ENCODE peak calls at places on chromosome 13, in four cellular contexts. G is K562, I is HepG2, E is GM12878. O is an unnamed sample.

GRCh38 chr13:66693656-66694055 is 536.5 kb downstream of the PCDH9 start:
- DNase-seq in G (no peak), I (no peak), E (no peak), O (no peak)

GRCh38 chr13:33761744-33762143 is 56.2 kb upstream of the RFC3 start:
- DNase-seq in G (no peak), I (peak; percentile 23), E (no peak), O (peak; percentile 15)

GRCh38 chr13:90696254-90696653 is 651.2 kb upstream of the MIR17HG start:
- DNase-seq in G (no peak), I (no peak), E (no peak), O (no peak)

GRCh38 chr13:33634526-33635111 is 183.3 kb upstream of the RFC3 start:
- DNase-seq in G (no peak), I (no peak), E (no peak), O (no peak)

GRCh38 chr13:57137631-57138030 is 3.1 kb upstream of the PRR20A start:
- DNase-seq in G (no peak), I (peak; percentile 21), E (no peak), O (no peak)

GRCh38 chr13:42492372-42492920 is 81.5 kb upstream of the TNFSF11 start:
- DNase-seq in G (no peak), I (no peak), E (no peak), O (no peak)

GRCh38 chr13:74056829-74057564 is 77.2 kb downstream of the KLF12 start:
- DNase-seq in G (no peak), I (no peak), E (no peak), O (no peak)

GRCh38 chr13:52348081-52348480 is 57.9 kb downstream of the THSD1 start:
- DNase-seq in G (no peak), I (no peak), E (no peak), O (no peak)

GRCh38 chr13:33644607-33645543 is 173.1 kb upstream of the RFC3 start:
- DNase-seq in G (no peak), I (no peak), E (no peak), O (no peak)

GRCh38 chr13:44575741-44576395 is at the start of gene TSC22D1:
- DNase-seq in G (no peak), I (no peak), E (no peak), O (peak; percentile 54)

GRCh38 chr13:27125357-27126282 is 46.0 kb downstream of the USP12 start:
- DNase-seq in G (peak; percentile 38), I (peak; percentile 33), E (no peak), O (no peak)
- TF ChIP-seq MXI1 in G (no peak), I (no peak), E (no peak), O (no peak)

GRCh38 chr13:69951412-69951811 is 156.2 kb upstream of the ATXN8OS start:
- DNase-seq in G (no peak), I (no peak), E (no peak), O (no peak)

GRCh38 chr13:69946443-69946955 is 161.1 kb upstream of the ATXN8OS start:
- DNase-seq in G (no peak), I (no peak), E (no peak), O (no peak)

GRCh38 chr13:69950160-69950559 is 157.5 kb upstream of the ATXN8OS start:
- DNase-seq in G (no peak), I (no peak), E (no peak), O (no peak)

GRCh38 chr13:69947577-69947976 is 160.0 kb upstream of the ATXN8OS start:
- DNase-seq in G (no peak), I (no peak), E (no peak), O (no peak)

DNA sequence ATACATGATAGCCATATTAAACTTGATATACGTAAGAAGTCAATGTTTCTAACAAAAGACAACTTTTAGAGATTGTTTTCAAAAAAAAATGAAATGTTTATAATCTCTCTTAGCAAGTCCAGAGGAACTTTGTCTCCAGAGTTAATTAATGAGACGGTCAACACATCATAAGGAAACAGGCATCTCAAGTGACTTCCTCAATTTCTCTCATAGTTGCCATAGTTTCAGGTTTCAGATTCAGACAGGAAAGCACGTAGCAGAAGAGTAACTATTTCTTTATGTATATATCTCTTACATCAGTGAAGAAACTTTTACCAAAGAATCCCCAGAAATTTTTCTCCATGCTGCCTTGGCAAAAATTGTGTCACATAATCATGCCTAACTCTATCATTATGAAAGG is 159.6 kb upstream of the ATXN8OS start:
- DNase-seq in G (no peak), I (no peak), E (peak; percentile 59), O (no peak)
- TF ChIP-seq GABPA in G (no peak), I (no peak), E (peak; percentile 37), O (no peak)

DNA sequence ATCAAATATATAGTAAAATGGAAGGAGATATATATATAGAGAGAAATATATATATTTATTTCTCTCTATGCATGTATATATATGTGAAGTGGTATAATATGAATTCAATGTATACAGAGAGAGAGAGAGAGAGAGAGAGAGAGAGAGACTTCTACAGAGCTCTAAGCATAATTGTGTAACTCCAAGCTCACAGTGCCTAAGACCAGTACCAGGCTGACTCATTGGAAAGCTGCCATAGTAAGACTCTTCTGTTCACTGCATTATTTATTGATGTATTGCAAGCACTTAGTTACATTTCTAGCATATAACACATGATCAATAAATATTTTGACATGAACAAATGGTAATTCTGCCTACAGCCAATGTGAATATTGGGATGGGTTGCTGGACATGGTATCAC is 1734.7 kb downstream of the SLITRK1 start:
- DNase-seq in G (no peak), I (no peak), E (no peak), O (no peak)
- TF ChIP-seq MXI1 in G (no peak), I (no peak), E (no peak), O (no peak)

DNA sequence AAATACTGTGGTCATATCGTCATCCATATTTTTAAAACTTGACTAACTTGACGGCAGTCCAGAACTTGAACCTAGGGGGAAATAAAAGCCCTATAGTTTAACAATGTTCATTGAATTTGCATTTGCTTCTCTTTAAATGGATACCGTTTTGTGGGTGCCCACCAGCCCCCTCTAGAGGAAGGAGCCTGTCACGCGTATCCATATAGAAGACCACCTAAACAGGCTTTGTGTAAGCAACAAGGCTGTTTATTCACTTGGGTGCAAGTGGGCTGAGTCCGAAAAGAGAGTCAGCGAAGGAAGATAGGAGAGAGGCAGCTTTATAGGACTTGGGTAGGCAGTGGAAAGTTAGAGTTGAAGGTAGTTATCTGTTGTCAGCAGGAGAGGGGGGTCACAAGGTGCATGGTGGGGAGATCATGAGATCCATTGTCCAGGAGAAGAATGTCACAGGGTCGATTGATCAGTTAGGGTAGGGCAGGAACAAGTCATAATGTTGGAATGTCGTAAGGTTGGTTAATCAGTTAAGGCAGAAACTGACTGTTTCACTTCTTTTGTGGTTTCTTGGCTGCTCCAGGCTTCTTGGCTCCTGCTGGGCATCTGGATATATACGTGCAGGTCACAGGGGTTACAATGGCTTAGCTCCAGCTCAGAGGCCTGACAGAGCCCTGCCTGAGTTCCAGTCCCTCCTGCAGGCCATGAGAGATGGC is 42.5 kb upstream of the ANKRD10 start:
- DNase-seq in G (no peak), I (peak; percentile 7), E (no peak), O (no peak)
- TF ChIP-seq GABPA in G (no peak), I (no peak), E (no peak), O (no peak)

DNA sequence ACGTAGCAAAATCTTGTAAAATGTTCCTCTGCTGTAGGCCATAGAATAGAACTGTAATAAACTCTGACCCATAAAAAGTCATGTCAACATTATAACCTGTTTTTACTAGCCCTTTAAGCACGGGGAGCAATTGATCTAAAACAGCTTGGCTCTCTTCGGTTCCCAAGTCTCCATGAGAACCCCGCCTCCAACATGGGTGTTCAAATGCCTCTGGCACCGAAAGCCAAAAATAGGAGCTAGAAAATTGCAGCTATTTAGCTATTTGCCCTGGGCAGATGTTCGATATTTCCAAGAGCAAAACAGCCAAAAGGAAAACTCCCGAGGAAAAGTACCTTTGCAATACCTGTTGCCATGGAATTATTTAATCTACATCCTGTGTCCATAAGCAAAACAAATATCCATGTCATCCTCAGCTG is 563.1 kb downstream of the EFNB2 start:
- DNase-seq in G (no peak), I (no peak), E (no peak), O (no peak)
- TF ChIP-seq MXI1 in G (no peak), I (no peak), E (no peak), O (no peak)

GRCh38 chr13:77337159-77337558 is 10.3 kb upstream of the MYCBP2 start:
- DNase-seq in G (no peak), I (no peak), E (no peak), O (no peak)

GRCh38 chr13:77338329-77338728 is 11.4 kb upstream of the MYCBP2 start:
- DNase-seq in G (no peak), I (no peak), E (no peak), O (no peak)

GRCh38 chr13:77339408-77339807 is 12.5 kb upstream of the MYCBP2 start:
- DNase-seq in G (no peak), I (no peak), E (no peak), O (no peak)

GRCh38 chr13:77343841-77344240 is 16.9 kb upstream of the MYCBP2 start:
- DNase-seq in G (no peak), I (no peak), E (no peak), O (no peak)

GRCh38 chr13:77338961-77339401 is 12.1 kb upstream of the MYCBP2 start:
- DNase-seq in G (no peak), I (no peak), E (no peak), O (no peak)
- TF ChIP-seq GABPA in G (no peak), I (no peak), E (no peak), O (no peak)

DNA sequence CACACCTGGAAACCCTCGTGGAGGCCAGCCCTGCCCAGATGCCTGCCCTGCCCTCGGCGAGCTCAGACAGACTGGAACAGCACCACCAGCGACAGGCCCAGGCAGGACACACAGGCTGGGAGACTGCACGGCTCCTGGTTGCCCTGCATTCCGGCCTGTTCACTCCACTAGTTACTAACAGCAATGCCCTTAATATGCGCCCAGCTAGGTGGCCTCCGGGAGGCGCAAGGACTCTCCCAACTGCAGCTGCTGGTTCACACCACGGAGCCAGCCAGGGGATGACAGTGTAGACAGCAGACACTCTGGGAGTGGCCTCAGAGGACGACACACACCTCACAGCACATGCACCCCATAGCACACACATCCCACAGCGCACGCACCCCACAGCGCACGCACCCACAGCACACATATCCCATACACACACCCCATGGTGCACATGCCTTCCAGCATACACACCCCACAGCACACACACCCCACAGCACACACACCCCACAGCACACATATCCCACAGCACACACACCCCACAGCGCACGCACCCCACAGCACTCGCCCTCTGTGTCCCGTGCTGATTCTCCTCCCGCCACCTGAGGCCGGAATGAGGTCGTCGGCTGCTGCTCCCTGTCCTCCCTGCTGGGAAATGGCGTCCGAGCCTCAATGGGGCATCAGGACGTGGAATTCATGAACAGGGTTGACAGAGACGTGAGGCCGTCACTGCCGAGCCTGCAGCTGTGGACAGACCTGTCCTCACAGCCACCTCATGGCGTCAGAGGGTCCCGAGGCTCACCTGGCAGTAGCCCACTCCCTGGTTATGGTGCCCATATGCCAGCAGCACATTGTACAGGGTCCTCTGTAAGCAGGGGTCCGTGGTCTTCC is 13.6 kb downstream of the GRTP1 start:
- DNase-seq in G (no peak), I (peak; percentile 20), E (no peak), O (no peak)
- TF ChIP-seq MXI1 in G (no peak), I (no peak), E (no peak), O (no peak)

DNA sequence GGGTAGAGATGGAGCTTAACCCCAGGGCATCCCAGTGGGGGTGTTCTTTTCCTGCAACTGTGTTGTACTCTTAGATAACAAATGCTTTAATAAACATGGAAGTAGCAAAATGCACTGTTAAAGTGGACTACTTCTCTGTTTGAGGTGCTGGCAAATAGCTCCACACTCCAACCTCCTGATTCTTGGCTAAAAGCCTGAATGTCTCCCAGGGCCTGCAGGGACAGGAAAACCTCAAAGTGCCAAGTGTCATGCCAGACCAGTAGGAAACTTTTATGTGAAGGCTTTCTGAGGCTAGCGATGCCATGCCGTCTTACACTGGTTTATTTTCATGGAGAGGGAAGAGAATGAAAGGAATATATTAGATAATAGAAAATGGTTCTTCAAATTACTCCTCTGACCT is 6.8 kb downstream of the FREM2 start:
- DNase-seq in G (no peak), I (no peak), E (no peak), O (no peak)
- TF ChIP-seq GABPA in G (no peak), I (no peak), E (no peak), O (no peak)